ENCODE peak calls at places on chromosome 19, in six cellular contexts. One of them, this sample, is unnamed.

GRCh38 chr19:57668635-57669034 is at the start of gene ZSCAN4:
- DNase-seq in SK-N-SH: no peak
- DNase-seq in HepG2: no peak
- DNase-seq in K562: no peak
- DNase-seq in H1: no peak
- DNase-seq in GM12878: no peak
- DNase-seq in this sample: no peak

GRCh38 chr19:4702764-4703163 is 20.9 kb downstream of the DPP9 start:
- DNase-seq in SK-N-SH: no peak
- DNase-seq in HepG2: no peak
- DNase-seq in K562: no peak
- DNase-seq in H1: no peak
- DNase-seq in GM12878: no peak
- DNase-seq in this sample: no peak

GRCh38 chr19:4063369-4064072 is 3.2 kb downstream of the ZBTB7A start:
- DNase-seq in SK-N-SH: no peak
- DNase-seq in HepG2: no peak
- DNase-seq in K562: peak
- DNase-seq in H1: no peak
- DNase-seq in GM12878: no peak
- DNase-seq in this sample: no peak

GRCh38 chr19:37692956-37693660 is 26.5 kb downstream of the ZNF607 start:
- DNase-seq in SK-N-SH: no peak
- DNase-seq in HepG2: peak
- DNase-seq in K562: peak
- DNase-seq in H1: no peak
- DNase-seq in GM12878: no peak
- DNase-seq in this sample: no peak

GRCh38 chr19:47679922-47680857 is 33.0 kb upstream of the EHD2 start:
- DNase-seq in SK-N-SH: no peak
- DNase-seq in HepG2: no peak
- DNase-seq in K562: no peak
- DNase-seq in H1: no peak
- DNase-seq in GM12878: no peak
- DNase-seq in this sample: no peak

GRCh38 chr19:1126984-1127760 is 23.4 kb downstream of the GPX4 start:
- DNase-seq in SK-N-SH: no peak
- DNase-seq in HepG2: no peak
- DNase-seq in K562: no peak
- DNase-seq in H1: no peak
- DNase-seq in GM12878: no peak
- DNase-seq in this sample: no peak

GRCh38 chr19:32406161-32407003 is 812 bp downstream of the DPY19L3 start:
- DNase-seq in SK-N-SH: peak
- DNase-seq in HepG2: no peak
- DNase-seq in K562: peak
- DNase-seq in H1: no peak
- DNase-seq in GM12878: no peak
- DNase-seq in this sample: no peak

GRCh38 chr19:6738726-6739389 is 622 bp upstream of the TRIP10 start:
- DNase-seq in SK-N-SH: no peak
- DNase-seq in HepG2: no peak
- DNase-seq in K562: peak
- DNase-seq in H1: peak
- DNase-seq in GM12878: no peak
- DNase-seq in this sample: no peak

GRCh38 chr19:18991050-18991449 is 42.3 kb downstream of the SUGP2 start:
- DNase-seq in SK-N-SH: no peak
- DNase-seq in HepG2: no peak
- DNase-seq in K562: no peak
- DNase-seq in H1: no peak
- DNase-seq in GM12878: no peak
- DNase-seq in this sample: no peak

GRCh38 chr19:3175761-3176714 is 2.5 kb upstream of the S1PR4 start:
- DNase-seq in SK-N-SH: no peak
- DNase-seq in HepG2: no peak
- DNase-seq in K562: no peak
- DNase-seq in H1: no peak
- DNase-seq in GM12878: peak
- DNase-seq in this sample: no peak

GRCh38 chr19:4108767-4109625 is 14.9 kb downstream of the MAP2K2 start:
- DNase-seq in SK-N-SH: no peak
- DNase-seq in HepG2: no peak
- DNase-seq in K562: no peak
- DNase-seq in H1: no peak
- DNase-seq in GM12878: peak
- DNase-seq in this sample: peak

GRCh38 chr19:45705115-45705514 is 12.6 kb downstream of the QPCTL start:
- DNase-seq in SK-N-SH: no peak
- DNase-seq in HepG2: no peak
- DNase-seq in K562: no peak
- DNase-seq in H1: no peak
- DNase-seq in GM12878: no peak
- DNase-seq in this sample: no peak

GRCh38 chr19:3556978-3557460 is 367 bp downstream of the MFSD12 start:
- DNase-seq in SK-N-SH: peak
- DNase-seq in HepG2: no peak
- DNase-seq in K562: peak
- DNase-seq in H1: no peak
- DNase-seq in GM12878: no peak
- DNase-seq in this sample: no peak

GRCh38 chr19:56170261-56170660 is 5.5 kb upstream of the GALP start:
- DNase-seq in SK-N-SH: no peak
- DNase-seq in HepG2: peak
- DNase-seq in K562: peak
- DNase-seq in H1: no peak
- DNase-seq in GM12878: no peak
- DNase-seq in this sample: no peak
- TF ChIP-seq GABPA in SK-N-SH: no peak
- TF ChIP-seq GABPA in HepG2: no peak
- TF ChIP-seq GABPA in K562: no peak
- TF ChIP-seq GABPA in H1: no peak
- TF ChIP-seq GABPA in GM12878: no peak
- TF ChIP-seq GABPA in this sample: no peak

DNA sequence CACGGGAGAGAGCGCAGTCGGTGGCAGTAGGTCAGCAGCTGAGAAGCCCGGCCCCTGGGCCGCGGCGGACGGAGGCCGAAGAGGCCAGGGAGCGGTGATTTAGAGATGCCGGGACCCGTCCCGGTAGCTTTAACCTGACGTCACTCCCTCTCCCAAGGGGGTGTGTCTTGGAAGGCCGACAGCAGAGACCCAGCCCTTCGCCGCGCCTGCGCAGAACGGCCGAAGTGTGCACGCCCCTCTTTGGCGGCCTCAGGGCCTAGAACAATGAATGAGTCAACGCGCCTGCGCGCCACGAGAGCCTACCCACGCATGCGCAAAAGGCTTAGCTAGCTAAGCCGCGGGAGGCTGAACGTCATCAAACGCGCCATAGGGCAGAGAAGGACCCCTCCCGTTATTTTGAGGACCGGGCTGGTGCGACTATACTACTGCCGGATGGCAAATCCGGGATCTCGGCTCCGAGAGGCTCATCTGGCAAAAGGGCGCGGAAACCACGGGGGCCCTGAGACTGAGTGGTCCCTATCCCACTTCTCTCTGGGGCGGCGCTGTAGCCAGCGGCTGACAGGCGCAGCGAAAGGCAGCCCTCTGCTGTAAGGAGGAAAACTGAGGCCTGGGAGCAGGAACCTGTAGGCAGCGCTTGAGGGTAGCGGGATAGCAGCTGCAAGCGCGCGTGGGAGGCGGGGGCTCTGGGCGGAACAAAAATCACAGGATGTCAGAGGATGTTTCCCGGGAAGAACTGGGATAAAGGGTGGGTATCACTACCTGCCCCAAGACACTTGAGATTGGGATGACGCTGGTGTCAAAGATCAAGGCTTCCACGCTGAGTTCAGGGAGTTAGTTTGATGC is at the start of the genes IRGQ and ZNF576:
- DNase-seq in SK-N-SH: peak
- DNase-seq in HepG2: peak
- DNase-seq in K562: peak
- DNase-seq in H1: peak
- DNase-seq in GM12878: peak
- DNase-seq in this sample: peak
- TF ChIP-seq CTCF in SK-N-SH: no peak
- TF ChIP-seq CTCF in HepG2: peak
- TF ChIP-seq CTCF in K562: peak
- TF ChIP-seq CTCF in H1: peak
- TF ChIP-seq CTCF in GM12878: no peak
- TF ChIP-seq CTCF in this sample: no peak

GRCh38 chr19:35856001-35856400 is 710 bp upstream of the KIRREL2 start:
- DNase-seq in SK-N-SH: peak
- DNase-seq in HepG2: no peak
- DNase-seq in K562: no peak
- DNase-seq in H1: peak
- DNase-seq in GM12878: no peak
- DNase-seq in this sample: no peak
- TF ChIP-seq GABPA in SK-N-SH: no peak
- TF ChIP-seq GABPA in HepG2: no peak
- TF ChIP-seq GABPA in K562: no peak
- TF ChIP-seq GABPA in H1: no peak
- TF ChIP-seq GABPA in GM12878: no peak
- TF ChIP-seq GABPA in this sample: no peak

GRCh38 chr19:10964903-10965302 is 4.1 kb downstream of the SMARCA4 start:
- DNase-seq in SK-N-SH: no peak
- DNase-seq in HepG2: no peak
- DNase-seq in K562: no peak
- DNase-seq in H1: no peak
- DNase-seq in GM12878: no peak
- DNase-seq in this sample: no peak

GRCh38 chr19:10966809-10967208 is 6.0 kb downstream of the SMARCA4 start:
- DNase-seq in SK-N-SH: no peak
- DNase-seq in HepG2: no peak
- DNase-seq in K562: no peak
- DNase-seq in H1: no peak
- DNase-seq in GM12878: no peak
- DNase-seq in this sample: no peak

GRCh38 chr19:10965398-10965797 is 4.6 kb downstream of the SMARCA4 start:
- DNase-seq in SK-N-SH: no peak
- DNase-seq in HepG2: no peak
- DNase-seq in K562: no peak
- DNase-seq in H1: no peak
- DNase-seq in GM12878: no peak
- DNase-seq in this sample: no peak

GRCh38 chr19:10971107-10971715 is 10.4 kb downstream of the SMARCA4 start:
- DNase-seq in SK-N-SH: no peak
- DNase-seq in HepG2: no peak
- DNase-seq in K562: no peak
- DNase-seq in H1: no peak
- DNase-seq in GM12878: no peak
- DNase-seq in this sample: no peak

DNA sequence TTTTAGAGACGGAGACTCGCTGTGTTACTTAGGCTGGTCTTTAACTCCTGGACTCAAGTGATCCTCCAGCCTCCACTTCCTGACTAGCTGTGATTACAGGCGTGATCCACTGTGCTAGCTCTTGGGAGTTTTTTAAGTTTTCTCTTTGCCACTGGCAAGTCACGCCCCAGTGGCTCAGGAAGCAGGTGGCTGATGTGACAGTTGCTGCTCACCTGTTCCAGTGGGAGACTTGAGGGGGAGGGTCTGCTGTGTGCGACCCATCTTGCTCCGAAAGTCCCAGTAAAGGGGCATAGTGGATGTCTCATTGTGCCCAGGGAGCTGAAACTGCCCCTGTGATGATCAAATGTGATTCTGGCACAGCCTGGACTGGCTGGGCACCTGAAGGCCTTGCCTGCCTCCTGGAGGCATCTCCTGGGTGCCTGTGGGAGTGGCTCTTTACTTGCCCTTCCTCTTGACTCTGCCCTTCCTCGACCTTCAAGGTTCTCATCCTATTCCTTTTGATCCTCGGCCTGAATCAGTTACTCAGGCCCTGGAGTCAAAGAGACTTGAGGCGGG is 7.8 kb downstream of the SMARCA4 start:
- DNase-seq in SK-N-SH: no peak
- DNase-seq in HepG2: no peak
- DNase-seq in K562: no peak
- DNase-seq in H1: no peak
- DNase-seq in GM12878: peak
- DNase-seq in this sample: no peak
- TF ChIP-seq CTCF in SK-N-SH: no peak
- TF ChIP-seq CTCF in HepG2: no peak
- TF ChIP-seq CTCF in K562: no peak
- TF ChIP-seq CTCF in H1: no peak
- TF ChIP-seq CTCF in GM12878: no peak
- TF ChIP-seq CTCF in this sample: no peak

This sample was measured in HL-60.